ENCODE peak calls at places on chromosomes 1 and 21, in six cellular contexts. Y is GM12878, N is K562, T is A549, A is endothelial cell of umbilical vein, X is HepG2. Q is an unnamed sample.

GRCh38 chr1:204962742-204963632 is 80.0 kb upstream of the CNTN2 start:
- DNase-seq in Y (peak), N (no peak), T (no peak), A (no peak), X (no peak), Q (no peak)

GRCh38 chr21:27561116-27561515 is 594.2 kb upstream of the ADAMTS5 start:
- DNase-seq in Y (no peak), N (no peak), T (no peak), A (no peak), X (no peak), Q (no peak)

GRCh38 chr1:201020040-201020591 is 3.4 kb downstream of the KIF21B start:
- DNase-seq in Y (no peak), N (peak), T (no peak), A (no peak), X (peak), Q (peak)

GRCh38 chr21:41357546-41357945 is 4.3 kb upstream of the MX2 start:
- DNase-seq in Y (no peak), N (no peak), T (no peak), A (no peak), X (no peak), Q (no peak)

GRCh38 chr1:54806931-54807611 is 5.9 kb upstream of the TTC22 start:
- DNase-seq in Y (no peak), N (no peak), T (no peak), A (no peak), X (no peak), Q (peak)

GRCh38 chr1:56590520-56591011 is 11.2 kb upstream of the PLPP3 start:
- DNase-seq in Y (no peak), N (no peak), T (no peak), A (no peak), X (peak), Q (no peak)

GRCh38 chr1:109281680-109282496 is 1.1 kb downstream of the PSRC1 start:
- DNase-seq in Y (no peak), N (no peak), T (no peak), A (no peak), X (no peak), Q (peak)

GRCh38 chr21:34593423-34593822 is 21.5 kb downstream of the RCAN1 start:
- DNase-seq in Y (no peak), N (no peak), T (no peak), A (no peak), X (no peak), Q (no peak)

GRCh38 chr1:28565040-28565439 is 12.2 kb downstream of the TRNAU1AP start:
- DNase-seq in Y (no peak), N (no peak), T (no peak), A (no peak), X (no peak), Q (no peak)

GRCh38 chr1:53561488-53562115 is 102.4 kb downstream of the DMRTB1 start:
- DNase-seq in Y (no peak), N (no peak), T (no peak), A (no peak), X (no peak), Q (no peak)

GRCh38 chr1:235866913-235867850 is 476 bp upstream of the LYST start:
- DNase-seq in Y (peak), N (peak), T (peak), A (peak), X (peak), Q (peak)
- TF ChIP-seq POLR2A in Y (peak), N (peak), T (peak), A (peak), X (peak), Q (peak)

GRCh38 chr1:230753191-230753585 is 6.0 kb downstream of the CAPN9 start:
- DNase-seq in Y (no peak), N (no peak), T (no peak), A (no peak), X (no peak), Q (no peak)
- TF ChIP-seq CTCF in Y (no peak), N (no peak), T (no peak), A (no peak), X (no peak), Q (no peak)

GRCh38 chr1:89894210-89894668 is 73.4 kb downstream of the LRRC8D start:
- DNase-seq in Y (no peak), N (no peak), T (peak), A (peak), X (no peak), Q (no peak)
- TF ChIP-seq MYC in Y (no peak), N (no peak), T (no peak), A (no peak), X (no peak), Q (no peak)

GRCh38 chr1:34946211-34946610 is 16.8 kb upstream of the DLGAP3 start:
- DNase-seq in Y (no peak), N (no peak), T (no peak), A (no peak), X (no peak), Q (no peak)
- TF ChIP-seq POLR2A in Y (no peak), N (no peak), T (no peak), A (no peak), X (no peak), Q (no peak)

DNA sequence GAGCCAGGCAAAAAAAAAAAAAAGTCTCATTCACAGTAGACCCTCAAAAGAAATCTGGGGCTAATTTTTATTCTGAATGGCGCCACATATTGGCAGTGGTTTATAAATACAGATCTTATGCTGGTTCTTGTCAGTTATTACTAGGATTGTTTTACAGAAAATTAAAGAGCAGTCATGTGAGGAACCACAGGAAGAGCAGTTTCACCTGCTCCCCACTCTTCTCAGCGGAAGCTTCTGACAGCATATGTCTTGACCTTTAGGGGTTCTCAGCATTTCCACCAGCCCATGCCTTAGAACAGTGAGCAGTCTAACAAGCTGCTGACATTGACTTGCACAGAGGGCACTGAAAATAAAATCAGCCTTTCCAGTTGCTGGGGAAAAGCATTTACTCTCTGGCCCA is 144.4 kb downstream of the SYT2 start:
- DNase-seq in Y (peak), N (no peak), T (no peak), A (no peak), X (no peak), Q (no peak)
- TF ChIP-seq CTCF in Y (peak), N (no peak), T (no peak), A (no peak), X (no peak), Q (peak)

DNA sequence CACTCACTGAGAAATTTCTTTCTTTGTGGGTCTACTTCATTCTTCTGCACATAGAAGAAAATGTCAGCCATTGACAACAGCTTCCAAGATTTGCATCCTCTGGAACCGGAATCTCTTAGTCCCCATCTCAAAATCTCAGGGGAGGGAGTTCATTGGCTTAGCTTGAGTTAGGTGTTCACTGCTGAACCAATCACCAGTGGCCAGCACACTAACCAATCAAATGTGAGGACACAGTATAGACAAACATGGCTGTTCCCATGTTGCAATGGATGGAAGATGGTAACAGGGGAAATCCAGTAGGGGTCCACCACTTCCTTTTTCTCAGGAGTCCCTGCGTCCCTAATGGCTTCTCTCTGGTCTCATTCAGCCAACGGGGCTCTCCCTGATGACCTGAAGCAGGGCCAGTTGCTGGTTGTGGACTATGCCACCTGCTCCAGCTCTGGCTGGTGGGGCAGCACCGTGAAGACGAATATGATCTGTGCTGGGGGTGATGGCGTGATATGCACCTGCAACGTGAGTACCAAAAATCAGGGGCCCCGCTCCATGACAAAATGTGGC is 9.7 kb downstream of the CELA2B start:
- DNase-seq in Y (peak), N (peak), T (no peak), A (no peak), X (no peak), Q (peak)
- TF ChIP-seq MYC in Y (no peak), N (no peak), T (no peak), A (no peak), X (no peak), Q (no peak)

DNA sequence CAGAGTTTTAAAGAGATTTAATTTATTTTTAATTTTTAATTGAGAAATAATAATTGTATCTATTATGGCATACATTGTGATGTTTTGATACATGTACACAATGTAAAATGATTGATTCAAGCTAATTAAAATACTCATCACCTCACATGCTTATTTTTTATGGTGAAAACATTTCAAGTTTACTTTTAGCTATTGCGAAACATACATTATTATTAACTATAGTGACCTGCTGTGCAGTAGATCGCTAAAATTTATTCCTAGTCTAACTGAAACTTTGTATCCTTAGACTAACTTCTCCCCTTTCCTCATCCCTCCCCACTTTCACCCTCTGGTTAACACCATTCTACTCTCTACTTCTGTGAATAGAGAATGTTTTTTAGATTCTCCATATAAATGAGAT is 191.6 kb downstream of the DNAH14 start:
- DNase-seq in Y (no peak), N (no peak), T (no peak), A (no peak), X (no peak), Q (no peak)
- TF ChIP-seq POLR2A in Y (no peak), N (no peak), T (no peak), A (no peak), X (no peak), Q (no peak)

GRCh38 chr1:72037745-72038343 is 244.5 kb downstream of the NEGR1 start:
- DNase-seq in Y (no peak), N (peak), T (peak), A (peak), X (peak), Q (peak)
- TF ChIP-seq CTCF in Y (peak), N (no peak), T (peak), A (peak), X (peak), Q (peak)

GRCh38 chr1:64398937-64399336 is 71.0 kb upstream of the CACHD1 start:
- DNase-seq in Y (no peak), N (no peak), T (no peak), A (no peak), X (no peak), Q (peak)

GRCh38 chr1:64392109-64392508 is 77.8 kb upstream of the CACHD1 start:
- DNase-seq in Y (no peak), N (no peak), T (no peak), A (no peak), X (no peak), Q (no peak)

GRCh38 chr1:64393790-64394189 is 76.1 kb upstream of the CACHD1 start:
- DNase-seq in Y (no peak), N (no peak), T (no peak), A (no peak), X (no peak), Q (no peak)

GRCh38 chr1:64401285-64401684 is 68.6 kb upstream of the CACHD1 start:
- DNase-seq in Y (no peak), N (no peak), T (no peak), A (no peak), X (no peak), Q (no peak)

DNA sequence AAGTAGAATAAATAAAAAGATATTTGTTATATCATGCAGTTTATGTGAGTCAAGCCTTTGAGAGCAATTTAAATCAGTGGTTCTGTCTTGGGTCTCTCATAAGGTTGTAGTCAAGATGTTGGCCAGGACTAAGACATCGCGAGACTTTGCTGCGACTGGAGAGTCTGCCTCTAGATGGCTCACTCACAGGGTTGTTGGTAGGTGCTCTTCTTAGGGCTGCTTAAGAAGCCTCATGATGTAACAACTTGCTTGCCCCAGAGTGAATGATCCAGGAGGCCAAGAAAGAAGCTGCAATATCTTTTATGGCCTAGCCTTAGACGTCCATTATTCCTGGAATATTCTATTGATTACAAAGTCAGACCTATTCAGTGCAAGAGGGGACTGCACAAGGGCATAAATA is 73.1 kb upstream of the CACHD1 start:
- DNase-seq in Y (no peak), N (no peak), T (peak), A (no peak), X (no peak), Q (peak)
- TF ChIP-seq MYC in Y (no peak), N (no peak), T (no peak), A (no peak), X (no peak), Q (no peak)

GRCh38 chr1:25875856-25876692 is 566 bp upstream of the PAQR7 start:
- DNase-seq in Y (no peak), N (peak), T (no peak), A (no peak), X (no peak), Q (no peak)

GRCh38 chr1:25874635-25875153 is 814 bp downstream of the PAQR7 start:
- DNase-seq in Y (no peak), N (peak), T (no peak), A (no peak), X (no peak), Q (no peak)

GRCh38 chr1:25874209-25874608 is 1.3 kb downstream of the PAQR7 start:
- DNase-seq in Y (no peak), N (no peak), T (no peak), A (no peak), X (no peak), Q (no peak)

GRCh38 chr1:25876693-25877077 is 1.2 kb upstream of the PAQR7 start:
- DNase-seq in Y (no peak), N (no peak), T (no peak), A (no peak), X (no peak), Q (no peak)

DNA sequence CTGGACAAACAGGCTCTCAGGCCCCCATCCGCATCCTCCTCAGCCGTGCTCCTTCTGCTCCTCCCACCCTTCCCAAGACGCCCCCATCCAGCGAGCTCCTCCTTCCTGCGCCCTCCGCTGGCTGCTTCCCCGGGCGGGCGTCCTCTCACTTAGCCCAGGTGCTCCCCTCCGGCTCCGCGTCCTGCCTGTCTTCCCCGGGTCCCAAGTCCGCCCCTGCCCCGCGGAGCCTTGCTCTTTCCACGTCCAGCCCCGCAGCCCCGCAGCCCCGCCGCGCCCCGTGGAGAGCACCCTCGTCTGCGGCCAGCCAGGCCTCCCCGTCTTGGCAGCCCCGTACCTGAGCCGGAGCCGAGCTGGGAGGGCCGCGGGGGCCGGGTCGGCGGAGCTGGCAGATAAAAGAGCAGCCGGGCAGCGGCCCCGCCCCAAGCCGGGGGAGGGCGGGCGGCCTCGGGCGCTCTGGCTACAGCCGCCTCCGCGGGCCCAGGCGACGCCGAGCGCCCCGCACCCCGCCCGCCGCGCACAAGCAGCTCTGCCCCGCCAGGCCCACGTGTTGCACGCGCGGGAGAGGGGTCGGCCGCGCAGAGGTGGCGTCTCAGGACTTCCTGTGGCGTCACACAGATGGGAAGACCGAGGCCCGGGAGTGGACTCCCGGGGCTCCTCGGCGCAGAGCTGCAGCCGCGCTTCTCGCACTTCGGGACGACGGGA is at the start of gene PAQR7:
- DNase-seq in Y (no peak), N (peak), T (peak), A (peak), X (peak), Q (peak)
- TF ChIP-seq POLR2A in Y (peak), N (peak), T (peak), A (no peak), X (no peak), Q (no peak)